ENCODE peak calls at places on chromosomes 3 and 15, in ten cellular contexts. M is iPS-NIHi11; Y is head of caudate nucleus; Q is A549; R is CD8-positive, alpha-beta memory T cell; G is MV-4-11; V is A172; W is HTR-8/SVneo; I is GDM1; J is psoas muscle. K is an unnamed sample.

GRCh38 chr3:50164056-50164455 is 8.9 kb downstream of the SEMA3F start:
- DNase-seq in J (peak), Y (peak), R (no peak), W (peak), M (no peak), I (no peak), Q (peak), G (no peak), V (peak), K (no peak)

GRCh38 chr3:8239718-8240698 is 261.6 kb upstream of the LMCD1 start:
- DNase-seq in Y (peak), W (peak), Q (peak), I (no peak), G (peak), V (peak), M (peak), J (no peak), R (no peak), K (peak)

GRCh38 chr15:31328999-31329639 is 2.5 kb downstream of the KLF13 start:
- DNase-seq in I (no peak), Q (peak), V (no peak), J (peak), G (no peak), R (peak), Y (no peak), W (no peak), M (peak), K (no peak)

GRCh38 chr3:52561028-52561749 is 24.8 kb downstream of the UQCC5 start:
- DNase-seq in J (no peak), Y (no peak), Q (no peak), G (no peak), V (no peak), W (no peak), M (no peak), I (no peak), R (no peak), K (no peak)

GRCh38 chr3:129326138-129326537 is 47.5 kb downstream of the HMCES start:
- DNase-seq in R (no peak), Y (no peak), Q (no peak), V (no peak), I (no peak), G (no peak), W (no peak), J (peak), M (no peak), K (no peak)

GRCh38 chr3:100556656-100557310 is 52.6 kb upstream of the ADGRG7 start:
- DNase-seq in V (peak), I (no peak), G (no peak), Q (no peak), W (no peak), Y (no peak), J (no peak), M (no peak), R (no peak), K (no peak)

GRCh38 chr15:25060472-25060803 is 105.7 kb downstream of the SNRPN start:
- DNase-seq in R (no peak), I (no peak), W (no peak), V (no peak), Y (peak), J (no peak), M (no peak), Q (no peak), G (no peak), K (no peak)

GRCh38 chr3:171218069-171218468 is 191.5 kb upstream of the SLC2A2 start:
- DNase-seq in J (no peak), G (peak), Q (no peak), V (no peak), Y (no peak), R (no peak), M (no peak), W (no peak), I (no peak), K (no peak)

GRCh38 chr3:173825731-173826130 is 428.2 kb downstream of the NLGN1 start:
- DNase-seq in J (no peak), V (peak), R (no peak), Q (no peak), Y (no peak), G (no peak), I (no peak), W (no peak), M (no peak), K (no peak)

GRCh38 chr3:156670077-156670476 is 4.3 kb upstream of the TIPARP start:
- DNase-seq in G (no peak), Y (no peak), J (no peak), R (no peak), V (no peak), Q (no peak), I (no peak), M (no peak), W (no peak), K (no peak)

GRCh38 chr15:79965836-79966630 is 5.0 kb downstream of the BCL2A1 start:
- DNase-seq in J (no peak), V (no peak), M (no peak), R (no peak), W (no peak), Y (no peak), G (no peak), I (no peak), Q (no peak), K (peak)

GRCh38 chr15:39580630-39581500 is at the start of gene THBS1:
- DNase-seq in I (no peak), V (peak), Y (peak), R (peak), J (peak), G (no peak), Q (peak), W (peak), M (peak), K (peak)

GRCh38 chr3:169661567-169662214 is 1.8 kb downstream of the MECOM start:
- DNase-seq in W (peak), R (no peak), J (peak), Q (no peak), Y (no peak), M (peak), G (no peak), V (peak), I (no peak), K (no peak)

GRCh38 chr3:195214381-195214780 is 56.6 kb downstream of the XXYLT1 start:
- DNase-seq in I (no peak), G (no peak), V (no peak), J (no peak), R (no peak), Y (no peak), M (no peak), W (no peak), Q (no peak), K (no peak)

GRCh38 chr3:157423337-157423736 is 13.3 kb upstream of the PTX3 start:
- DNase-seq in V (peak), Y (no peak), R (no peak), G (no peak), W (no peak), Q (no peak), J (no peak), I (no peak), M (no peak), K (no peak)